ENCODE peak calls at places on chromosomes 1 and 21, in ten cellular contexts. O is epithelial cell of proximal tubule, J is MM.1S, D is lung, P is fibroblast of pulmonary artery, F is gastrocnemius medialis, T is uterus, Y is ascending aorta, W is choroid plexus epithelial cell, V is foreskin fibroblast. E is an unnamed sample.

GRCh38 chr1:234541281-234541975 is 62.4 kb upstream of the TARBP1 start:
- DNase-seq in O (peak), J (no peak), D (no peak), P (peak), F (no peak), T (no peak), Y (no peak), W (no peak), V (peak), E (peak)

GRCh38 chr1:225603538-225604354 is 49.2 kb downstream of the ENAH start:
- DNase-seq in O (no peak), J (no peak), D (no peak), P (peak), F (no peak), T (no peak), Y (no peak), W (peak), V (peak), E (peak)

GRCh38 chr1:208595745-208596144 is 351.6 kb upstream of the PLXNA2 start:
- DNase-seq in O (peak), J (no peak), D (no peak), P (peak), F (no peak), T (peak), Y (no peak), W (peak), V (peak), E (peak)

GRCh38 chr1:165592945-165593823 is 37.9 kb upstream of the MGST3 start:
- DNase-seq in O (no peak), J (peak), D (peak), P (peak), F (peak), T (peak), Y (no peak), W (peak), V (peak), E (peak)

GRCh38 chr1:11649237-11649623 is 5.0 kb downstream of the FBXO2 start:
- DNase-seq in O (no peak), J (no peak), D (no peak), P (no peak), F (no peak), T (no peak), Y (no peak), W (no peak), V (no peak), E (no peak)

GRCh38 chr1:69055223-69055622 is 512.5 kb upstream of the LRRC7 start:
- DNase-seq in O (no peak), J (no peak), D (no peak), P (peak), F (no peak), T (no peak), Y (no peak), W (peak), V (peak), E (peak)

GRCh38 chr1:182080955-182081582 is 19.6 kb upstream of the ZNF648 start:
- DNase-seq in O (no peak), J (peak), D (no peak), P (peak), F (no peak), T (no peak), Y (no peak), W (peak), V (peak), E (peak)

GRCh38 chr1:54500030-54500389 is 48.0 kb upstream of the ACOT11 start:
- DNase-seq in O (no peak), J (no peak), D (no peak), P (no peak), F (no peak), T (no peak), Y (no peak), W (no peak), V (no peak), E (peak)

GRCh38 chr21:29334717-29335428 is 36.2 kb downstream of the BACH1 start:
- DNase-seq in O (no peak), J (no peak), D (no peak), P (peak), F (no peak), T (no peak), Y (no peak), W (peak), V (peak), E (peak)

GRCh38 chr1:159900086-159900680 is at the start of gene CFAP45:
- DNase-seq in O (no peak), J (no peak), D (peak), P (peak), F (peak), T (peak), Y (peak), W (peak), V (peak), E (peak)

GRCh38 chr1:161238039-161238473 is at the start of gene NR1I3:
- DNase-seq in O (no peak), J (no peak), D (no peak), P (no peak), F (no peak), T (no peak), Y (no peak), W (no peak), V (peak), E (peak)

GRCh38 chr1:35564037-35564883 is 6.7 kb downstream of the NCDN start:
- DNase-seq in O (no peak), J (peak), D (peak), P (peak), F (peak), T (peak), Y (no peak), W (peak), V (peak), E (peak)

GRCh38 chr1:43977376-43978263 is 1.4 kb upstream of the B4GALT2 start:
- DNase-seq in O (no peak), J (no peak), D (no peak), P (no peak), F (no peak), T (no peak), Y (no peak), W (no peak), V (no peak), E (no peak)

GRCh38 chr21:43015906-43016540 is 41.7 kb downstream of the PKNOX1 start:
- DNase-seq in O (no peak), J (no peak), D (no peak), P (no peak), F (no peak), T (no peak), Y (no peak), W (no peak), V (no peak), E (no peak)

GRCh38 chr1:228212415-228212965 is 4.6 kb downstream of the OBSCN start:
- DNase-seq in O (no peak), J (no peak), D (no peak), P (no peak), F (peak), T (no peak), Y (no peak), W (no peak), V (no peak), E (peak)

GRCh38 chr1:36511804-36512798 is 29.4 kb upstream of the CSF3R start:
- DNase-seq in O (no peak), J (no peak), D (no peak), P (no peak), F (no peak), T (no peak), Y (no peak), W (peak), V (peak), E (peak)

GRCh38 chr1:60421965-60422364 is 348.4 kb upstream of the C1orf87 start:
- DNase-seq in O (no peak), J (no peak), D (no peak), P (no peak), F (no peak), T (no peak), Y (no peak), W (no peak), V (no peak), E (no peak)

GRCh38 chr1:168506204-168506819 is 37.5 kb downstream of the XCL2 start:
- DNase-seq in O (no peak), J (no peak), D (no peak), P (peak), F (no peak), T (no peak), Y (no peak), W (no peak), V (peak), E (peak)

GRCh38 chr1:32774950-32775634 is 42.1 kb downstream of the YARS1 start:
- DNase-seq in O (no peak), J (no peak), D (no peak), P (peak), F (no peak), T (no peak), Y (no peak), W (peak), V (peak), E (peak)

GRCh38 chr1:192367436-192367835 is 50.6 kb downstream of the RGS21 start:
- DNase-seq in O (no peak), J (no peak), D (no peak), P (no peak), F (no peak), T (no peak), Y (no peak), W (no peak), V (no peak), E (no peak)

GRCh38 chr1:165595561-165595960 is 35.5 kb upstream of the MGST3 start:
- DNase-seq in O (no peak), J (no peak), D (no peak), P (peak), F (no peak), T (no peak), Y (no peak), W (peak), V (peak), E (peak)

GRCh38 chr1:103106426-103107321 is 1.6 kb downstream of the COL11A1 start:
- DNase-seq in O (peak), J (peak), D (peak), P (peak), F (no peak), T (peak), Y (no peak), W (peak), V (peak), E (peak)

GRCh38 chr1:77342745-77343144 is 60.9 kb downstream of the AK5 start:
- DNase-seq in O (no peak), J (no peak), D (no peak), P (no peak), F (no peak), T (no peak), Y (no peak), W (no peak), V (no peak), E (no peak)

GRCh38 chr1:183234660-183235476 is 48.8 kb downstream of the LAMC2 start:
- DNase-seq in O (peak), J (no peak), D (peak), P (peak), F (peak), T (peak), Y (peak), W (peak), V (peak), E (peak)
- H3K4me3 ChIP-seq in O (peak), J (no peak), D (no peak), P (peak), F (peak), T (peak), Y (peak), W (peak), V (peak), E (peak)

GRCh38 chr1:110387048-110387748 is 3.6 kb downstream of the SLC16A4 start:
- DNase-seq in O (no peak), J (no peak), D (no peak), P (no peak), F (no peak), T (no peak), Y (no peak), W (no peak), V (no peak), E (no peak)

GRCh38 chr1:110393286-110393685 is 2.5 kb upstream of the SLC16A4 start:
- DNase-seq in O (no peak), J (no peak), D (no peak), P (no peak), F (no peak), T (no peak), Y (no peak), W (peak), V (no peak), E (no peak)

GRCh38 chr1:110393691-110394564 is 3.1 kb upstream of the SLC16A4 start:
- DNase-seq in O (peak), J (no peak), D (no peak), P (peak), F (no peak), T (no peak), Y (no peak), W (peak), V (peak), E (peak)

GRCh38 chr1:110390692-110391232 is at the start of gene SLC16A4:
- DNase-seq in O (no peak), J (no peak), D (no peak), P (peak), F (no peak), T (no peak), Y (no peak), W (peak), V (peak), E (peak)

GRCh38 chr1:110390096-110390495 is 730 bp downstream of the SLC16A4 start:
- DNase-seq in O (no peak), J (no peak), D (peak), P (peak), F (no peak), T (peak), Y (peak), W (peak), V (peak), E (peak)
- TF ChIP-seq CTCF in O (peak), J (no peak), D (no peak), P (no peak), F (no peak), T (no peak), Y (no peak), W (peak), V (peak), E (peak)

GRCh38 chr1:2134604-2135307 is 59.8 kb downstream of the FAAP20 start:
- DNase-seq in O (no peak), J (no peak), D (no peak), P (no peak), F (no peak), T (no peak), Y (no peak), W (no peak), V (no peak), E (no peak)

GRCh38 chr1:2133039-2133878 is 61.3 kb downstream of the FAAP20 start:
- DNase-seq in O (no peak), J (peak), D (peak), P (peak), F (peak), T (peak), Y (peak), W (peak), V (peak), E (peak)

GRCh38 chr1:2134232-2134603 is 60.4 kb downstream of the FAAP20 start:
- DNase-seq in O (no peak), J (no peak), D (no peak), P (no peak), F (no peak), T (no peak), Y (no peak), W (no peak), V (no peak), E (no peak)

GRCh38 chr1:2132222-2133038 is 62.1 kb downstream of the FAAP20 start:
- DNase-seq in O (no peak), J (no peak), D (no peak), P (peak), F (no peak), T (peak), Y (no peak), W (peak), V (peak), E (peak)

DNA sequence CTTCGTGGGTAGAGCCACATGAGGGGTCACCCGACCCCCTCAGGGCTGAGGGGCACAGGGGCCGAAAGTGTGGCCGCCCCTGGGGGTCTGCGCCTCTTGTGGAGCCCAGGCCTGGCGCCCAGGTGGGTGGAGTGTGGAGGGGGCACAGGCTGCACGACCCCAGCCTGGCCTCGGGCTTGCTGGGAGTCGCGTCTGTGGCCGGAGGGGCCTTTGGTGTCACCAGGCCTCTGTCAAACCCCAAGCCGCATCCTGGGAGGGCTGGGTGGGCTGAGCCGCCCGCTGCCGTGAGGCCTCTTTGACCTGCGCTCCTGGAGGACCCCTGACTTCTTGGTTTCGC is 60.7 kb downstream of the FAAP20 start:
- DNase-seq in O (no peak), J (no peak), D (no peak), P (no peak), F (no peak), T (no peak), Y (no peak), W (no peak), V (no peak), E (no peak)
- H3K4me3 ChIP-seq in O (no peak), J (peak), D (no peak), P (peak), F (peak), T (peak), Y (peak), W (peak), V (peak), E (peak)

DNA sequence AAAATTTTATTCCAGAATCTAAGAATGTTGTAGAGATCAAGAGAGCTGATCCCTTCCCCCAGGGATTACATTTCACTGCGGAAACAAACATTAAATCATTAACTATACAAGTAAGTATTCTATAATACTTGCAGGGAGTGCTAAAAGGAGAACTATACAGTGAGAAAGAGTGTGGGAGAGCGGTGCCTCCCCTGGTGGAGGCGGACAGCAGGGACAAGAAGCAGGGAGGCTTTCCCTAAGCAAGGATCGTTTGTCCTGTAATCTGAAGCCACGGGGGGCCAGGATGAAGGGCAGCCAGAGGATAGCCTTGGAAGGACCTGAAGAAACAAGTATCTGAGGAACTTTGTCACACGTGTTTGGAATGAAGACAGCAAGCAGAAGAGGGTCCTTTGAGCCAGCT is 40.1 kb downstream of the SLC9C2 start:
- DNase-seq in O (no peak), J (no peak), D (no peak), P (no peak), F (no peak), T (no peak), Y (no peak), W (no peak), V (no peak), E (no peak)
- TF ChIP-seq CTCF in O (peak), J (no peak), D (no peak), P (peak), F (no peak), T (no peak), Y (no peak), W (peak), V (peak), E (peak)

DNA sequence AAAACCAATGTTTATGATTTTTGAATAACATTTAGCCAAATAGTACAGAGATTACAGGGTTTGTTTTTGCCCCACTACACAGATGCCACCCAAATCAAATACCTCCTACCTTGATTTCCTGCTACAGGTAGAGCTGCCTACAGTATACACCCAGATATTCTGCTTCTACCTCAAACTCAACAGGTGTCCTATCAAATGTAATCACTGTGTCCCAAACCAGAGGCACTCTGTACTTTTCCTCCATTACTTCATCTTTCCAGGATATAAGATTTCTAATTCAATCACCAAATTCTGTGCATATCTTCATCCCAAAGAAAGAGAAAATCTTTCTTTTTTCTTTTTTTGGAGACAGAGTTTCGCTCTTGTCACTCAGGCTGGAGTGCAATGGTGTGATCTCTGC is 9.6 kb downstream of the PUM1 start:
- DNase-seq in O (no peak), J (no peak), D (no peak), P (no peak), F (no peak), T (no peak), Y (no peak), W (no peak), V (no peak), E (no peak)
- H3K4me3 ChIP-seq in O (no peak), J (no peak), D (no peak), P (no peak), F (no peak), T (no peak), Y (no peak), W (no peak), V (no peak), E (no peak)

DNA sequence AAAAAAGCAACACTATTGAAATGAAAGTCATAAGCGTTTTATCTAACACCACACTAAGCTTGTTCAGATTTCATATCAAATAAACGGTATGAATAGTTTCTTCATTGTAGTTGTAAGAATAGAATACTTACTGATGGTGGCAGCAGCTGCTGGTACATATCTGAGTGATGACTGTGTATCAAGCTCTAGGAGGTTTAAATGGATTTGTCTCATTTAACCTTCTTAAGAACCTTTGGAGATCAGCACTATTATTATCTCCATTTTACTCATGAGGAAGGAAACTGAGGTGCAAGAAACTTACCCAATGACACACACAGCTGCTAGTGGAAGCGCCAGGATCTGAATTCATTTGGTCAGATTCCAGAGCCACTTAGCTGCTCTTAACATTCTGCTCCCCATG is 104.0 kb downstream of the EIF4G3 start:
- DNase-seq in O (no peak), J (no peak), D (no peak), P (peak), F (no peak), T (no peak), Y (no peak), W (peak), V (peak), E (peak)
- TF ChIP-seq CTCF in O (no peak), J (no peak), D (no peak), P (peak), F (no peak), T (no peak), Y (no peak), W (no peak), V (no peak), E (no peak)